ENCODE peak calls at places on chromosomes 4 and X, in five cellular contexts. E, R, L, D and Z are unnamed samples.

GRCh38 chr4:124389591-124389990 is 322.9 kb downstream of the ANKRD50 start:
- DNase-seq in E (no peak), R (no peak), L (no peak), D (no peak), Z (no peak)

GRCh38 chrX:53930513-53931380 is 113.5 kb downstream of the PHF8 start:
- DNase-seq in E (peak), R (no peak), L (no peak), D (no peak), Z (no peak)

GRCh38 chrX:47185241-47185640 is 8.4 kb upstream of the UBA1 start:
- DNase-seq in E (no peak), R (no peak), L (no peak), D (no peak), Z (no peak)

GRCh38 chrX:39487166-39488006 is 610.4 kb downstream of the BCOR start:
- DNase-seq in E (no peak), R (no peak), L (no peak), D (no peak), Z (no peak)

GRCh38 chrX:69032601-69033000 is 132.7 kb downstream of the PJA1 start:
- DNase-seq in E (no peak), R (no peak), L (no peak), D (no peak), Z (no peak)

GRCh38 chr4:17448689-17449088 is 63.2 kb downstream of the QDPR start:
- DNase-seq in E (peak), R (no peak), L (no peak), D (no peak), Z (no peak)

GRCh38 chr4:88758264-88758663 is 60.6 kb upstream of the NAP1L5 start:
- DNase-seq in E (peak), R (no peak), L (no peak), D (no peak), Z (no peak)

GRCh38 chrX:55521687-55522086 is 32.0 kb upstream of the USP51 start:
- DNase-seq in E (no peak), R (no peak), L (no peak), D (no peak), Z (no peak)

GRCh38 chrX:107776649-107777535 is 641 bp upstream of the NCBP2L start:
- DNase-seq in E (peak), R (peak), L (peak), D (peak), Z (peak)

GRCh38 chrX:75673468-75673867 is 111.6 kb downstream of the MAGEE2 start:
- DNase-seq in E (no peak), R (no peak), L (no peak), D (no peak), Z (no peak)

GRCh38 chr4:179664628-179665027 is 2222.4 kb upstream of the AGA start:
- DNase-seq in E (no peak), R (no peak), L (no peak), D (no peak), Z (no peak)

GRCh38 chrX:132749406-132749805 is 209.0 kb downstream of the HS6ST2 start:
- DNase-seq in E (no peak), R (no peak), L (no peak), D (no peak), Z (no peak)

GRCh38 chrX:113019958-113020357 is 179.3 kb upstream of the AMOT start:
- DNase-seq in E (no peak), R (no peak), L (no peak), D (no peak), Z (no peak)

GRCh38 chrX:12269484-12269883 is 131.2 kb downstream of the FRMPD4 start:
- DNase-seq in E (peak), R (no peak), L (no peak), D (no peak), Z (no peak)

GRCh38 chr4:110424144-110424543 is 51.8 kb upstream of the ENPEP start:
- DNase-seq in E (no peak), R (no peak), L (no peak), D (no peak), Z (no peak)

GRCh38 chrX:129652565-129653169 is 2.1 kb downstream of the APLN start:
- DNase-seq in E (no peak), R (no peak), L (no peak), D (no peak), Z (no peak)

GRCh38 chr4:47209833-47210232 is 178.5 kb downstream of the GABRB1 start:
- DNase-seq in E (peak), R (no peak), L (peak), D (no peak), Z (no peak)

GRCh38 chr4:2785613-2786012 is 7.3 kb upstream of the SH3BP2 start:
- DNase-seq in E (no peak), R (no peak), L (no peak), D (peak), Z (no peak)

GRCh38 chrX:122866527-122866926 is 317.6 kb upstream of the GRIA3 start:
- DNase-seq in E (peak), R (peak), L (peak), D (no peak), Z (no peak)

GRCh38 chr4:2843909-2844584 is 403 bp downstream of the ADD1 start:
- DNase-seq in E (no peak), R (no peak), L (no peak), D (no peak), Z (no peak)

GRCh38 chr4:39118034-39118658 is 56.1 kb downstream of the KLHL5 start:
- DNase-seq in E (peak), R (no peak), L (no peak), D (no peak), Z (no peak)

GRCh38 chr4:100882661-100883060 is 364.8 kb upstream of the EMCN start:
- DNase-seq in E (no peak), R (no peak), L (no peak), D (no peak), Z (no peak)

GRCh38 chr4:142202404-142203332 is 566.3 kb downstream of the IL15 start:
- DNase-seq in E (no peak), R (no peak), L (no peak), D (no peak), Z (no peak)

GRCh38 chr4:154471924-154472323 is 19.7 kb downstream of the DCHS2 start:
- DNase-seq in E (no peak), R (no peak), L (no peak), D (no peak), Z (no peak)

GRCh38 chr4:86256086-86256485 is 103.8 kb downstream of the MAPK10 start:
- DNase-seq in E (no peak), R (no peak), L (no peak), D (no peak), Z (no peak)

GRCh38 chr4:10371869-10372471 is 85.3 kb downstream of the ZNF518B start:
- DNase-seq in E (peak), R (no peak), L (peak), D (no peak), Z (no peak)